ENCODE peak calls at places on chromosomes 6 and 20, in seven cellular contexts. One of them, this sample, is unnamed.

GRCh38 chr6:129432738-129433137 is 277.2 kb downstream of the ARHGAP18 start:
- DNase-seq in tibial artery: no peak
- DNase-seq in Peyer's patch: no peak
- DNase-seq in adrenal gland: no peak
- DNase-seq in aorta: no peak
- DNase-seq in cardiac muscle cell: peak; percentile 3
- DNase-seq in upper lobe of right lung: no peak
- DNase-seq in this sample: no peak

GRCh38 chr6:36676142-36677058 is 2.1 kb upstream of the CDKN1A start:
- DNase-seq in tibial artery: no peak
- DNase-seq in aorta: no peak
- DNase-seq in cardiac muscle cell: no peak
- DNase-seq in upper lobe of right lung: no peak
- DNase-seq in Peyer's patch: no peak
- DNase-seq in adrenal gland: no peak
- DNase-seq in this sample: no peak

GRCh38 chr20:4961746-4962145 is 39.6 kb downstream of the SLC23A2 start:
- DNase-seq in Peyer's patch: peak; percentile 39
- DNase-seq in cardiac muscle cell: peak; percentile 95
- DNase-seq in adrenal gland: peak; percentile 91
- DNase-seq in aorta: no peak
- DNase-seq in tibial artery: no peak
- DNase-seq in upper lobe of right lung: no peak
- DNase-seq in this sample: no peak

GRCh38 chr6:148561629-148562028 is 185.2 kb upstream of the UST start:
- DNase-seq in upper lobe of right lung: no peak
- DNase-seq in aorta: no peak
- DNase-seq in tibial artery: no peak
- DNase-seq in Peyer's patch: no peak
- DNase-seq in cardiac muscle cell: no peak
- DNase-seq in adrenal gland: no peak
- DNase-seq in this sample: no peak

GRCh38 chr20:33709905-33710541 is 10.1 kb downstream of the PXMP4 start:
- DNase-seq in tibial artery: no peak
- DNase-seq in Peyer's patch: no peak
- DNase-seq in cardiac muscle cell: no peak
- DNase-seq in adrenal gland: no peak
- DNase-seq in upper lobe of right lung: no peak
- DNase-seq in aorta: no peak
- DNase-seq in this sample: no peak

GRCh38 chr6:31574106-31575061 is 981 bp upstream of the TNF start:
- DNase-seq in Peyer's patch: no peak
- DNase-seq in cardiac muscle cell: no peak
- DNase-seq in adrenal gland: no peak
- DNase-seq in upper lobe of right lung: no peak
- DNase-seq in aorta: no peak
- DNase-seq in tibial artery: no peak
- DNase-seq in this sample: no peak

GRCh38 chr6:70219943-70220613 is 82.8 kb downstream of the COL9A1 start:
- DNase-seq in aorta: no peak
- DNase-seq in tibial artery: no peak
- DNase-seq in adrenal gland: no peak
- DNase-seq in Peyer's patch: no peak
- DNase-seq in cardiac muscle cell: no peak
- DNase-seq in upper lobe of right lung: no peak
- DNase-seq in this sample: no peak

GRCh38 chr6:118080547-118080946 is 173.5 kb downstream of the SLC35F1 start:
- DNase-seq in adrenal gland: no peak
- DNase-seq in tibial artery: no peak
- DNase-seq in Peyer's patch: no peak
- DNase-seq in upper lobe of right lung: no peak
- DNase-seq in cardiac muscle cell: no peak
- DNase-seq in aorta: no peak
- DNase-seq in this sample: no peak

GRCh38 chr20:62141397-62142251 is 1.6 kb downstream of the PSMA7 start:
- DNase-seq in Peyer's patch: peak; percentile 56
- DNase-seq in cardiac muscle cell: peak; percentile 34
- DNase-seq in tibial artery: no peak
- DNase-seq in aorta: no peak
- DNase-seq in adrenal gland: peak; percentile 45
- DNase-seq in upper lobe of right lung: no peak
- DNase-seq in this sample: no peak

GRCh38 chr6:118902731-118903130 is 8.8 kb downstream of the ASF1A start:
- DNase-seq in cardiac muscle cell: peak; percentile 10
- DNase-seq in adrenal gland: no peak
- DNase-seq in Peyer's patch: no peak
- DNase-seq in upper lobe of right lung: no peak
- DNase-seq in aorta: no peak
- DNase-seq in tibial artery: no peak
- DNase-seq in this sample: no peak

GRCh38 chr6:90256698-90257485 is 39.8 kb downstream of the BACH2 start:
- DNase-seq in upper lobe of right lung: no peak
- DNase-seq in aorta: no peak
- DNase-seq in adrenal gland: no peak
- DNase-seq in cardiac muscle cell: peak; percentile 67
- DNase-seq in tibial artery: no peak
- DNase-seq in Peyer's patch: no peak
- DNase-seq in this sample: no peak

GRCh38 chr20:7760261-7761048 is 179.8 kb downstream of the HAO1 start:
- DNase-seq in adrenal gland: no peak
- DNase-seq in Peyer's patch: no peak
- DNase-seq in aorta: no peak
- DNase-seq in tibial artery: no peak
- DNase-seq in cardiac muscle cell: no peak
- DNase-seq in upper lobe of right lung: no peak
- DNase-seq in this sample: no peak

GRCh38 chr20:33012327-33013189 is 5.1 kb downstream of the BPIFB2 start:
- DNase-seq in cardiac muscle cell: no peak
- DNase-seq in aorta: no peak
- DNase-seq in tibial artery: no peak
- DNase-seq in Peyer's patch: no peak
- DNase-seq in adrenal gland: no peak
- DNase-seq in upper lobe of right lung: no peak
- DNase-seq in this sample: no peak

GRCh38 chr6:37173573-37174195 is 3.7 kb downstream of the PIM1 start:
- DNase-seq in adrenal gland: no peak
- DNase-seq in upper lobe of right lung: no peak
- DNase-seq in Peyer's patch: no peak
- DNase-seq in cardiac muscle cell: peak; percentile 46
- DNase-seq in aorta: no peak
- DNase-seq in tibial artery: no peak
- DNase-seq in this sample: no peak

GRCh38 chr20:11431613-11432012 is 486.1 kb upstream of the BTBD3 start:
- DNase-seq in adrenal gland: no peak
- DNase-seq in cardiac muscle cell: peak; percentile 90
- DNase-seq in tibial artery: no peak
- DNase-seq in Peyer's patch: no peak
- DNase-seq in upper lobe of right lung: no peak
- DNase-seq in aorta: no peak
- DNase-seq in this sample: no peak

GRCh38 chr20:3990741-3991140 is 24.6 kb downstream of the RNF24 start:
- DNase-seq in tibial artery: no peak
- DNase-seq in adrenal gland: no peak
- DNase-seq in upper lobe of right lung: no peak
- DNase-seq in aorta: no peak
- DNase-seq in Peyer's patch: no peak
- DNase-seq in cardiac muscle cell: no peak
- DNase-seq in this sample: no peak

GRCh38 chr20:49174183-49174582 is 14.0 kb downstream of the STAU1 start:
- DNase-seq in cardiac muscle cell: no peak
- DNase-seq in tibial artery: no peak
- DNase-seq in upper lobe of right lung: no peak
- DNase-seq in Peyer's patch: no peak
- DNase-seq in aorta: peak; percentile 44
- DNase-seq in adrenal gland: no peak
- DNase-seq in this sample: no peak

GRCh38 chr6:128209771-128210170 is 308.9 kb upstream of the THEMIS start:
- DNase-seq in Peyer's patch: no peak
- DNase-seq in tibial artery: no peak
- DNase-seq in upper lobe of right lung: no peak
- DNase-seq in adrenal gland: no peak
- DNase-seq in aorta: no peak
- DNase-seq in cardiac muscle cell: peak; percentile 82
- DNase-seq in this sample: no peak

GRCh38 chr6:33502486-33502885 is 48.1 kb downstream of the ZBTB9 start:
- DNase-seq in tibial artery: no peak
- DNase-seq in upper lobe of right lung: no peak
- DNase-seq in aorta: no peak
- DNase-seq in Peyer's patch: no peak
- DNase-seq in adrenal gland: no peak
- DNase-seq in cardiac muscle cell: no peak
- DNase-seq in this sample: no peak
- H3K4me3 ChIP-seq in tibial artery: no peak overlapping the region
- H3K4me3 ChIP-seq in upper lobe of right lung: no peak overlapping the region
- H3K4me3 ChIP-seq in aorta: no peak overlapping the region
- H3K4me3 ChIP-seq in Peyer's patch: no peak overlapping the region
- H3K4me3 ChIP-seq in adrenal gland: no peak overlapping the region
- H3K4me3 ChIP-seq in cardiac muscle cell: no peak overlapping the region
- H3K4me3 ChIP-seq in this sample: no peak overlapping the region

DNA sequence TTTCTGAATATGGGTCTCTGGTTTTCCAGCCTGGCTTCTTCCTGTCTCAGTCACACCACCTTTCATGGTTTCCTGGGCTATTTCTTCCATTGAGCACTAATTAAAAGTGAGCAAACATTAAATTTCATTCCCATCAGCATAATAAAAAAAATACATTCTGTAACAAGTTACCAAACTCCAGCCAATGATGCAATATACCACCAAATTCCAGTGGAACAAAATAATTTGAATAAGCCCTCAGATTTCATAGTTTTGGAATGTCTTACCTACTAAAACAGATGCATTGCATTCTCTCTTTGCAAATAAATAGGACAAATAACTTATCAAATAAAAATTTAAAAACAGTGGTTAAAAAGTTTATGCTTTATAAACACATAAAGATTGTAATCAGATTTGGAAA is 97.8 kb upstream of the PRDM1 start:
- DNase-seq in adrenal gland: no peak
- DNase-seq in tibial artery: no peak
- DNase-seq in upper lobe of right lung: no peak
- DNase-seq in aorta: no peak
- DNase-seq in Peyer's patch: no peak
- DNase-seq in cardiac muscle cell: no peak
- DNase-seq in this sample: no peak
- H3K27me3 ChIP-seq in adrenal gland: peaks cover 21% of the 10 kb centered on the region
- H3K27me3 ChIP-seq in tibial artery: no peaks in the 10 kb centered on the region
- H3K27me3 ChIP-seq in upper lobe of right lung: peaks cover 52% of the 10 kb centered on the region
- H3K27me3 ChIP-seq in aorta: peaks cover 6% of the 10 kb centered on the region
- H3K27me3 ChIP-seq in Peyer's patch: no peaks in the 10 kb centered on the region
- H3K27me3 ChIP-seq in cardiac muscle cell: peaks cover 97% of the 10 kb centered on the region
- H3K27me3 ChIP-seq in this sample: peaks cover 8% of the 10 kb centered on the region

GRCh38 chr6:150636808-150637207 is 37.1 kb downstream of the PLEKHG1 start:
- DNase-seq in adrenal gland: no peak
- DNase-seq in aorta: no peak
- DNase-seq in tibial artery: no peak
- DNase-seq in Peyer's patch: no peak
- DNase-seq in cardiac muscle cell: no peak
- DNase-seq in upper lobe of right lung: no peak
- DNase-seq in this sample: no peak

GRCh38 chr6:150637266-150637665 is 37.6 kb downstream of the PLEKHG1 start:
- DNase-seq in aorta: no peak
- DNase-seq in cardiac muscle cell: no peak
- DNase-seq in Peyer's patch: no peak
- DNase-seq in tibial artery: no peak
- DNase-seq in adrenal gland: no peak
- DNase-seq in upper lobe of right lung: no peak
- DNase-seq in this sample: no peak

GRCh38 chr6:150634641-150635292 is 35.1 kb downstream of the PLEKHG1 start:
- DNase-seq in adrenal gland: no peak
- DNase-seq in upper lobe of right lung: no peak
- DNase-seq in Peyer's patch: no peak
- DNase-seq in cardiac muscle cell: peak; percentile 30
- DNase-seq in aorta: no peak
- DNase-seq in tibial artery: no peak
- DNase-seq in this sample: no peak

GRCh38 chr6:150638286-150638685 is 38.6 kb downstream of the PLEKHG1 start:
- DNase-seq in aorta: no peak
- DNase-seq in Peyer's patch: no peak
- DNase-seq in tibial artery: no peak
- DNase-seq in upper lobe of right lung: no peak
- DNase-seq in adrenal gland: no peak
- DNase-seq in cardiac muscle cell: no peak
- DNase-seq in this sample: no peak

DNA sequence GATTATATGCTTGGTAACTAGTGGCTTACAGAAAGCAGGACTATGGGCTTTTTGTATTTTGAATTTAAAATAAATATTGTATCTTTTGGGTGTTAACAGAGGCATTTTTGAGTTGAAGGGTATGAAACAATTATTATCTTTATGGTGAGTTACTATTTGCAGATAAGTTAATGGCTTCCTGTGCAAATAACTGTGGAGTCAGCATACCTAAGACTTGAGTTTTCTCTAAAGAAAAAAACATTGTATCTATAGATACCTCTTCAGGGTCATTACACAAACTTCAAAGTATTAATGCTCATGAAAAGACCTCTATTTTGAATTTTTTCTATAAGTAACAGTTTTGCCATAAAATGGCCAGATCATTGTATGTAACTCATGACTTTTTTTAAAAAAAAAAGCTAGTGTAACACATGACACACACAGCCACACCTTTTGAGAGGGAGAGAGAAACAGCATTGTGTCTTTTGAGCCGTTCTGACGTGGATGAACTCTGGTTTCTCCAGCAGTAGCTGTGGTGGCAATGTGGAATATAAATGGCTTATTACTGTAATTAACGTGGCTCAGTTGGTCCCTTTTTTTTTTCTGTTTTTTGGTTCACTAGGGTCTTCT is 36.3 kb downstream of the PLEKHG1 start:
- DNase-seq in tibial artery: no peak
- DNase-seq in upper lobe of right lung: no peak
- DNase-seq in adrenal gland: no peak
- DNase-seq in Peyer's patch: no peak
- DNase-seq in cardiac muscle cell: no peak
- DNase-seq in aorta: no peak
- DNase-seq in this sample: no peak
- H3K4me1 ChIP-seq in tibial artery: no peaks in the 10 kb centered on the region
- H3K4me1 ChIP-seq in upper lobe of right lung: peaks cover 30% of the 10 kb centered on the region
- H3K4me1 ChIP-seq in adrenal gland: no peaks in the 10 kb centered on the region
- H3K4me1 ChIP-seq in Peyer's patch: no peaks in the 10 kb centered on the region
- H3K4me1 ChIP-seq in cardiac muscle cell: peaks cover 28% of the 10 kb centered on the region
- H3K4me1 ChIP-seq in aorta: no peaks in the 10 kb centered on the region
- H3K4me1 ChIP-seq in this sample: no peaks in the 10 kb centered on the region

GRCh38 chr6:35297541-35298481 is at the start of gene DEF6:
- DNase-seq in adrenal gland: peak; percentile 58
- DNase-seq in Peyer's patch: peak; percentile 95
- DNase-seq in cardiac muscle cell: peak; percentile 90
- DNase-seq in tibial artery: peak; percentile 79
- DNase-seq in upper lobe of right lung: peak; percentile 91
- DNase-seq in aorta: peak; percentile 89
- DNase-seq in this sample: peak; percentile 76

GRCh38 chr6:35298625-35299140 is 1.1 kb downstream of the DEF6 start:
- DNase-seq in tibial artery: peak; percentile 51
- DNase-seq in adrenal gland: no peak
- DNase-seq in cardiac muscle cell: no peak
- DNase-seq in Peyer's patch: peak; percentile 48
- DNase-seq in aorta: no peak
- DNase-seq in upper lobe of right lung: no peak
- DNase-seq in this sample: no peak

GRCh38 chr6:35300848-35301247 is 3.2 kb downstream of the DEF6 start:
- DNase-seq in tibial artery: peak; percentile 62
- DNase-seq in Peyer's patch: peak; percentile 62
- DNase-seq in aorta: no peak
- DNase-seq in cardiac muscle cell: no peak
- DNase-seq in upper lobe of right lung: no peak
- DNase-seq in adrenal gland: no peak
- DNase-seq in this sample: no peak

GRCh38 chr6:35296931-35297330 is 687 bp upstream of the DEF6 start:
- DNase-seq in upper lobe of right lung: no peak
- DNase-seq in aorta: no peak
- DNase-seq in Peyer's patch: no peak
- DNase-seq in tibial artery: peak; percentile 54
- DNase-seq in cardiac muscle cell: no peak
- DNase-seq in adrenal gland: no peak
- DNase-seq in this sample: no peak

GRCh38 chr6:35299674-35300073 is 2.1 kb downstream of the DEF6 start:
- DNase-seq in cardiac muscle cell: no peak
- DNase-seq in upper lobe of right lung: no peak
- DNase-seq in Peyer's patch: peak; percentile 88
- DNase-seq in tibial artery: peak; percentile 64
- DNase-seq in adrenal gland: no peak
- DNase-seq in aorta: no peak
- DNase-seq in this sample: peak; percentile 34
- H3K4me3 ChIP-seq in cardiac muscle cell: no peak overlapping the region
- H3K4me3 ChIP-seq in upper lobe of right lung: peak overlapping the region; percentile 47
- H3K4me3 ChIP-seq in Peyer's patch: peak overlapping the region; percentile 58
- H3K4me3 ChIP-seq in tibial artery: no peak overlapping the region
- H3K4me3 ChIP-seq in adrenal gland: no peak overlapping the region
- H3K4me3 ChIP-seq in aorta: no peak overlapping the region
- H3K4me3 ChIP-seq in this sample: no peak overlapping the region

This sample was measured in psoas muscle.